ENCODE peak calls at places on chromosomes 1 and 21, in four cellular contexts. One of them, this sample, is unnamed.

GRCh38 chr1:167795810-167796740 is 74.3 kb downstream of the MPZL1 start:
- DNase-seq in fibroblast of pulmonary artery: peak
- DNase-seq in midbrain: no peak
- DNase-seq in HEK293T: no peak
- DNase-seq in this sample: no peak

GRCh38 chr1:211478801-211479619 is 13.0 kb downstream of the RD3 start:
- DNase-seq in fibroblast of pulmonary artery: no peak
- DNase-seq in midbrain: no peak
- DNase-seq in HEK293T: no peak
- DNase-seq in this sample: no peak

GRCh38 chr1:25549273-25550154 is 6.1 kb downstream of the LDLRAP1 start:
- DNase-seq in fibroblast of pulmonary artery: no peak
- DNase-seq in midbrain: no peak
- DNase-seq in HEK293T: peak
- DNase-seq in this sample: peak

GRCh38 chr1:31479801-31480200 is 66.8 kb downstream of the SERINC2 start:
- DNase-seq in fibroblast of pulmonary artery: peak
- DNase-seq in midbrain: no peak
- DNase-seq in HEK293T: no peak
- DNase-seq in this sample: no peak

GRCh38 chr1:170318141-170318540 is 172.4 kb downstream of the NTMT2 start:
- DNase-seq in fibroblast of pulmonary artery: no peak
- DNase-seq in midbrain: no peak
- DNase-seq in HEK293T: no peak
- DNase-seq in this sample: no peak

GRCh38 chr21:45377325-45377709 is 27.6 kb upstream of the COL18A1 start:
- DNase-seq in fibroblast of pulmonary artery: no peak
- DNase-seq in midbrain: no peak
- DNase-seq in HEK293T: no peak
- DNase-seq in this sample: no peak

GRCh38 chr1:32464716-32465540 is at the start of gene ZBTB8B:
- DNase-seq in fibroblast of pulmonary artery: peak
- DNase-seq in midbrain: peak
- DNase-seq in HEK293T: peak
- DNase-seq in this sample: peak

GRCh38 chr1:93740601-93741031 is 59.0 kb upstream of the BCAR3 start:
- DNase-seq in fibroblast of pulmonary artery: no peak
- DNase-seq in midbrain: no peak
- DNase-seq in HEK293T: no peak
- DNase-seq in this sample: no peak